ENCODE peak calls at places on chromosomes 11 and 22, in four cellular contexts. H is HCT116, C is SK-N-SH, W is K562. T is an unnamed sample.

GRCh38 chr11:75786101-75786736 is 17.6 kb downstream of the DGAT2 start:
- DNase-seq in C (no peak), H (no peak), W (no peak), T (no peak)

GRCh38 chr11:121553806-121554205 is 101.0 kb upstream of the SORL1-AS1 start:
- DNase-seq in H (peak), W (no peak), C (no peak), T (no peak)

GRCh38 chr11:82085493-82085892 is 648.2 kb downstream of the FAM181B start:
- DNase-seq in W (no peak), H (no peak), C (no peak), T (no peak)

GRCh38 chr11:130671801-130672700 is 223.6 kb downstream of the ADAMTS15 start:
- DNase-seq in H (no peak), W (no peak), C (peak), T (no peak)

GRCh38 chr22:30705710-30706651 is 11.3 kb downstream of the OSBP2 start:
- DNase-seq in C (no peak), W (no peak), H (peak), T (no peak)

GRCh38 chr11:38460429-38460828 is 1862.4 kb upstream of the RAG2 start:
- DNase-seq in W (no peak), C (no peak), H (no peak), T (no peak)

GRCh38 chr11:130840683-130841082 is 75.6 kb downstream of the SNX19 start:
- DNase-seq in C (no peak), H (no peak), W (no peak), T (no peak)

GRCh38 chr22:31496735-31497146 is 405 bp downstream of the SFI1 start:
- DNase-seq in W (no peak), C (no peak), H (no peak), T (peak)

GRCh38 chr11:2890466-2891241 is 5.1 kb upstream of the CDKN1C start:
- DNase-seq in W (peak), C (no peak), H (no peak), T (no peak)

GRCh38 chr22:33584152-33584551 is 336.1 kb downstream of the LARGE1 start:
- DNase-seq in H (no peak), W (no peak), C (no peak), T (no peak)

GRCh38 chr11:107856180-107856980 is 2.2 kb downstream of the SLC35F2 start:
- DNase-seq in C (no peak), H (peak), W (no peak), T (no peak)

GRCh38 chr22:28231423-28231822 is 312.4 kb upstream of the PITPNB start:
- DNase-seq in H (no peak), W (no peak), C (no peak), T (no peak)

GRCh38 chr11:72750086-72750485 is 2.1 kb downstream of the ARAP1 start:
- DNase-seq in C (no peak), H (no peak), W (no peak), T (no peak)

GRCh38 chr11:69024509-69024908 is 11.5 kb upstream of the MRGPRF start:
- DNase-seq in W (no peak), H (no peak), C (no peak), T (no peak)

GRCh38 chr11:9053631-9054030 is 37.8 kb downstream of the SCUBE2 start:
- DNase-seq in W (no peak), H (no peak), C (no peak), T (no peak)

GRCh38 chr11:119085523-119085878 is 820 bp downstream of the HMBS start:
- DNase-seq in H (no peak), C (peak), W (peak), T (no peak)

GRCh38 chr11:98601181-98601773 is 419.5 kb upstream of the CNTN5 start:
- DNase-seq in H (no peak), C (no peak), W (no peak), T (peak)

GRCh38 chr11:111840143-111840542 is 31.2 kb downstream of the ALG9 start:
- DNase-seq in W (no peak), C (no peak), H (no peak), T (no peak)

GRCh38 chr22:32545801-32546200 is 71.2 kb downstream of the FBXO7 start:
- DNase-seq in C (no peak), W (no peak), H (no peak), T (no peak)

GRCh38 chr11:64148200-64148916 is 17.6 kb downstream of the MACROD1 start:
- DNase-seq in H (peak), C (peak), W (peak), T (peak)

GRCh38 chr11:86115542-86116385 is 46.9 kb upstream of the PICALM start:
- DNase-seq in H (no peak), C (no peak), W (no peak), T (no peak)

GRCh38 chr11:46407635-46408034 is 16.1 kb upstream of the CHRM4 start:
- DNase-seq in W (no peak), C (no peak), H (no peak), T (no peak)

GRCh38 chr11:25860677-25861445 is 471.1 kb upstream of the ANO3 start:
- DNase-seq in C (no peak), W (no peak), H (no peak), T (no peak)

GRCh38 chr22:38699784-38700183 is 959 bp downstream of the JOSD1 start:
- DNase-seq in C (no peak), W (no peak), H (no peak), T (no peak)
- TF ChIP-seq JUND in C (no peak), W (no peak), H (no peak), T (no peak)

GRCh38 chr22:45834795-45835194 is 142.2 kb downstream of the WNT7B start:
- DNase-seq in C (no peak), W (no peak), H (no peak), T (no peak)
- TF ChIP-seq JUND in C (no peak), W (no peak), H (no peak), T (no peak)

GRCh38 chr22:24599514-24599913 is 3.5 kb upstream of the GGT1 start:
- DNase-seq in W (no peak), C (no peak), H (no peak), T (no peak)
- TF ChIP-seq JUND in W (no peak), C (no peak), H (no peak), T (no peak)

GRCh38 chr11:77411238-77411637 is 62.7 kb downstream of the PAK1 start:
- DNase-seq in C (no peak), H (no peak), W (no peak), T (no peak)
- TF ChIP-seq JUND in C (no peak), H (no peak), W (no peak), T (no peak)

T was measured in T47D.